ENCODE peak calls at places on chromosome 21, in four cellular contexts. H is HCT116, J is K562, K is HepG2. G is an unnamed sample.

GRCh38 chr21:31370893-31371652 is 27.0 kb upstream of the TIAM1 start:
- DNase-seq in H (no peak), J (no peak), K (no peak), G (no peak)

GRCh38 chr21:37072239-37072987 is 458 bp downstream of the PIGP start:
- DNase-seq in H (no peak), J (no peak), K (no peak), G (no peak)

GRCh38 chr21:44872266-44872567 is 1.3 kb downstream of the PTTG1IP start:
- DNase-seq in H (no peak), J (no peak), K (peak), G (no peak)

GRCh38 chr21:45348591-45349327 is 56.2 kb upstream of the COL18A1 start:
- DNase-seq in H (no peak), J (no peak), K (no peak), G (no peak)

GRCh38 chr21:19245188-19245580 is 841.6 kb upstream of the TMPRSS15 start:
- DNase-seq in H (no peak), J (no peak), K (no peak), G (no peak)

GRCh38 chr21:28636988-28637691 is 355.5 kb downstream of the LTN1 start:
- DNase-seq in H (no peak), J (no peak), K (no peak), G (peak)

GRCh38 chr21:44880762-44881585 is 7.5 kb upstream of the PTTG1IP start:
- DNase-seq in H (no peak), J (no peak), K (peak), G (no peak)

GRCh38 chr21:38790038-38790437 is 15.7 kb upstream of the ETS2 start:
- DNase-seq in H (no peak), J (no peak), K (no peak), G (no peak)

GRCh38 chr21:45504021-45504515 is 38.2 kb downstream of the SLC19A1 start:
- DNase-seq in H (no peak), J (peak), K (no peak), G (no peak)

GRCh38 chr21:36988536-36988935 is 18.0 kb upstream of the RIPPLY3 start:
- DNase-seq in H (no peak), J (no peak), K (no peak), G (no peak)

GRCh38 chr21:45012661-45013270 is 61.6 kb upstream of the ADARB1 start:
- DNase-seq in H (peak), J (no peak), K (no peak), G (no peak)

GRCh38 chr21:18153063-18153462 is 91.6 kb upstream of the CHODL start:
- DNase-seq in H (no peak), J (no peak), K (no peak), G (no peak)

GRCh38 chr21:26047279-26047967 is 123.1 kb downstream of the APP start:
- DNase-seq in H (no peak), J (no peak), K (no peak), G (no peak)

GRCh38 chr21:34968414-34969333 is 80.4 kb downstream of the RUNX1 start:
- DNase-seq in H (no peak), J (no peak), K (peak), G (no peak)

GRCh38 chr21:37687001-37687400 is 229.3 kb downstream of the KCNJ6 start:
- DNase-seq in H (no peak), J (no peak), K (no peak), G (no peak)

GRCh38 chr21:30839304-30839703 is 9.7 kb upstream of the KRTAP7-1 start:
- DNase-seq in H (no peak), J (peak), K (peak), G (no peak)

GRCh38 chr21:39961251-39961650 is 94.0 kb downstream of the PCP4 start:
- DNase-seq in H (no peak), J (no peak), K (no peak), G (no peak)

GRCh38 chr21:34812510-34813265 is 143.9 kb downstream of the CLIC6 start:
- DNase-seq in H (no peak), J (no peak), K (peak), G (peak)

GRCh38 chr21:15001113-15001512 is 63.7 kb downstream of the NRIP1 start:
- DNase-seq in H (no peak), J (no peak), K (no peak), G (no peak)

GRCh38 chr21:35703704-35704103 is 356.6 kb downstream of the SETD4 start:
- DNase-seq in H (no peak), J (no peak), K (no peak), G (no peak)

GRCh38 chr21:14382486-14382834 is 486 bp downstream of the HSPA13 start:
- DNase-seq in H (no peak), J (no peak), K (no peak), G (no peak)

GRCh38 chr21:26057488-26058170 is 112.9 kb downstream of the APP start:
- DNase-seq in H (no peak), J (no peak), K (no peak), G (no peak)

GRCh38 chr21:25689226-25689625 is 45.5 kb downstream of the ATP5PF start:
- DNase-seq in H (no peak), J (no peak), K (no peak), G (no peak)

GRCh38 chr21:38888956-38889605 is 83.4 kb downstream of the ETS2 start:
- DNase-seq in H (no peak), J (no peak), K (no peak), G (no peak)

GRCh38 chr21:45009616-45010015 is 64.8 kb upstream of the ADARB1 start:
- DNase-seq in H (no peak), J (no peak), K (no peak), G (no peak)

GRCh38 chr21:25733859-25734653 is 648 bp downstream of the ATP5PF start:
- DNase-seq in H (no peak), J (no peak), K (peak), G (peak)

GRCh38 chr21:45182958-45183357 is 104.7 kb downstream of the POFUT2 start:
- DNase-seq in H (no peak), J (no peak), K (no peak), G (no peak)

GRCh38 chr21:20997308-20997632 is 939 bp upstream of the NCAM2 start:
- DNase-seq in H (no peak), J (no peak), K (no peak), G (no peak)

GRCh38 chr21:25385912-25386474 is 221.3 kb downstream of the MRPL39 start:
- DNase-seq in H (peak), J (peak), K (peak), G (peak)

GRCh38 chr21:45910155-45910547 is 71.4 kb upstream of the COL6A1 start:
- DNase-seq in H (no peak), J (no peak), K (no peak), G (no peak)

DNA sequence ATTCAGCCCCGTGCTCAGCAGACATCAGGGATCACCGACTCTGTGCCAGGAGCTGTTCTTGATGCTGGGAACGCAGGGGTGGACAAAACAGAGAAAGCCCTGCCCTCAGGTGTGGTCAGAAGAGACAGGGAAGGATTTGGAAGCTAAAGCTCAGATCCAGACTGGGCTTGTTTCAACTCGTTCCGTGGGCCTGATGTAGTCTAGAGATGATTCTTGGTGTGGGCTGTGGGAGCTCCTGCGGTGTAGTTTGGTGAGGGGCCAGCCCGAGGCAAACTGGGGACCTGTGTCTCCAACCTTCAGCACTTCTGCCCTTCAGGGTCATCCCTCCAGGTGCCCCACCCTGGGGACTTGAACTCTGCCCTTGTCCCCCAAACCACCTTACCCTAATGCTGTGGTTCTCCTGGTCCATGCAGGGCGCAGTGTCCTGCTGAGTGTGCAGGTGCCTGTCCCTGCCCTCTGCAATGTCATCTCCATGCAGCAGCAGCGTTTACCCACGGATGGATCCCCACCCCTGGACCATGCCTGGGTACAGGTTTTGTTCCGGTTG is 17.3 kb upstream of the ABCG1 start:
- DNase-seq in H (no peak), J (no peak), K (no peak), G (no peak)
- TF ChIP-seq TCF7L2 in H (no peak), J (no peak), K (no peak), G (no peak)

DNA sequence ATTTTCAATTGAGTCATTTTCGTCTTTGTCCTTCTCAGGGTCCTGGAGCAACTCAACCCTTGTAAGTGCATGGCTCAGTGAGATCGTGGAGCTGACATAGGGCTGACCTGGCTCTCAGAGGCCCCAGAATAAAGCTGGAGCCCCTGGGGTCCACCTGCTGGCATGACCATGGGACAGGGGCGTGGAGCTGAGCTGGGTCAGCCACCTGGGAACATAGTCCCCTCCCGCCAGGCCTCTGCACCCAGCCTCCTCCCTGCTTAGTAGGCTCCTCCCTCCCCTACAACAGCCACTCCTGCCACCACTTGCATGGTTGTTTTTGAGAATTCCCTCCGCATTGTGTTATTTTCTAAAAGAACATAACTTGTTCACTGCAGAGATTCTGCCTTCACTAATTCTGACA is 3.1 kb upstream of the RIPK4 start:
- DNase-seq in H (no peak), J (no peak), K (no peak), G (no peak)
- TF ChIP-seq TCF7L2 in H (no peak), J (no peak), K (no peak), G (no peak)

GRCh38 chr21:33708874-33709273 is 66.6 kb downstream of the ITSN1 start:
- DNase-seq in H (no peak), J (no peak), K (no peak), G (no peak)

GRCh38 chr21:33707846-33708245 is 65.5 kb downstream of the ITSN1 start:
- DNase-seq in H (no peak), J (no peak), K (no peak), G (no peak)

DNA sequence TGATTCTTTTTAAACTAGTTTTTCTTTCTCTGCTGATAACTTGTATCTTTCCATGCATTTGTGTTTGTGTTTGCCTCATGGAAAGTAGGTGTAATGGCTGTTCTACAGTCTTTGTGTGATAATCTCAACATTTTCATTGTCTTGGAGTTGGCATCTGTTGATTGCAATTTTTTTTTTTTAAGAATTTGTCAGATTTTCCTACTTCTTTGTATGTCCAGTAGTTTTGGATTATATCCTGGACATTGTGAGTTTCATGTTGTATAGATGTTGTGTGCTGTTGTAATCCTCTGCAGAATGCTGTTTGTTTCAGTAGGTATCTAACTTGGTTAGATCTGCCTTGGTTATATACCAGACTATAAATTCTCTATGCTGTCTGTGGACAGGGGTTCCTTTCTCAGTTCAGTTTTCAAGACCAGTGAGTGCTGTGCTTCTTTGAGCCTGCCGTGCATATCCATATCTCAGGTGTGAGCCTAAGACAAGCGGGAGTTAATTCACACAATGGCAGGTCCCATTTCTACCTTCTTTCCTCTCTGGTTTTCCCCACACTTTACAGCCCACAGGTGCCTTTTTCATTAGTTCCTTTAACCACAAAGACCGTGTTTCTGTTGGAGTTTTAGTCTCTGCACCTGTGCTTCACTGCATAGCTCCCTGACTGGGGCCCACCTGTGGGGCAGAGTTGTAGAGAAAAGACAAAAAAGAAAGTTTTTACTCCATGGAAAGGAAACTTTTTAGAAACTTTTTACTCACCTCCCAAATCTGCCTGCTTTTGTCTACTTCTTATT is 69.9 kb downstream of the ITSN1 start:
- DNase-seq in H (no peak), J (no peak), K (no peak), G (no peak)
- TF ChIP-seq TCF7L2 in H (no peak), J (no peak), K (no peak), G (no peak)

GRCh38 chr21:23452384-23453083 is 2154.7 kb downstream of the MRPL39 start:
- DNase-seq in H (no peak), J (no peak), K (no peak), G (peak)
- TF ChIP-seq TCF7L2 in H (no peak), J (no peak), K (no peak), G (no peak)

GRCh38 chr21:42640486-42640885 is 12.9 kb upstream of the PDE9A start:
- DNase-seq in H (no peak), J (no peak), K (no peak), G (no peak)
- TF ChIP-seq TCF7L2 in H (no peak), J (no peak), K (no peak), G (no peak)